ENCODE peak calls at places on chromosomes 16 and 17, in six cellular contexts. One of them, this sample, is unnamed.

GRCh38 chr16:54432481-54433229 is 146.1 kb upstream of the IRX3 start:
- DNase-seq in activated CD8-positive, alpha-beta T cell treated with anti-CD3 and anti-CD28 coated beads for 36 hours: no peak
- DNase-seq in BJ: no peak
- DNase-seq in astrocyte of the spinal cord: no peak
- DNase-seq in HFFc6: no peak
- DNase-seq in lung: no peak
- DNase-seq in this sample: no peak

GRCh38 chr17:79657036-79657435 is 46.2 kb upstream of the RBFOX3 start:
- DNase-seq in BJ: no peak
- DNase-seq in activated CD8-positive, alpha-beta T cell treated with anti-CD3 and anti-CD28 coated beads for 36 hours: no peak
- DNase-seq in astrocyte of the spinal cord: no peak
- DNase-seq in HFFc6: no peak
- DNase-seq in lung: no peak
- DNase-seq in this sample: no peak

GRCh38 chr16:6684076-6684673 is 648.5 kb upstream of the RBFOX1 start:
- DNase-seq in astrocyte of the spinal cord: no peak
- DNase-seq in BJ: no peak
- DNase-seq in HFFc6: no peak
- DNase-seq in lung: no peak
- DNase-seq in activated CD8-positive, alpha-beta T cell treated with anti-CD3 and anti-CD28 coated beads for 36 hours: peak
- DNase-seq in this sample: no peak

GRCh38 chr17:37110012-37110701 is 161.4 kb downstream of the AATF start:
- DNase-seq in BJ: no peak
- DNase-seq in astrocyte of the spinal cord: no peak
- DNase-seq in HFFc6: no peak
- DNase-seq in lung: no peak
- DNase-seq in activated CD8-positive, alpha-beta T cell treated with anti-CD3 and anti-CD28 coated beads for 36 hours: no peak
- DNase-seq in this sample: no peak

GRCh38 chr17:49779730-49780220 is 8.7 kb upstream of the KAT7 start:
- DNase-seq in astrocyte of the spinal cord: peak
- DNase-seq in BJ: peak
- DNase-seq in lung: no peak
- DNase-seq in activated CD8-positive, alpha-beta T cell treated with anti-CD3 and anti-CD28 coated beads for 36 hours: peak
- DNase-seq in HFFc6: peak
- DNase-seq in this sample: no peak

GRCh38 chr17:2295575-2295974 is 8.0 kb downstream of the SMG6 start:
- DNase-seq in lung: no peak
- DNase-seq in HFFc6: no peak
- DNase-seq in BJ: no peak
- DNase-seq in activated CD8-positive, alpha-beta T cell treated with anti-CD3 and anti-CD28 coated beads for 36 hours: peak
- DNase-seq in astrocyte of the spinal cord: no peak
- DNase-seq in this sample: no peak

GRCh38 chr17:2034157-2034556 is 4.2 kb downstream of the DPH1 start:
- DNase-seq in HFFc6: peak
- DNase-seq in lung: no peak
- DNase-seq in astrocyte of the spinal cord: no peak
- DNase-seq in activated CD8-positive, alpha-beta T cell treated with anti-CD3 and anti-CD28 coated beads for 36 hours: no peak
- DNase-seq in BJ: no peak
- DNase-seq in this sample: no peak

GRCh38 chr17:82240506-82241182 is 11.8 kb downstream of the SLC16A3 start:
- DNase-seq in lung: no peak
- DNase-seq in astrocyte of the spinal cord: no peak
- DNase-seq in BJ: no peak
- DNase-seq in HFFc6: no peak
- DNase-seq in activated CD8-positive, alpha-beta T cell treated with anti-CD3 and anti-CD28 coated beads for 36 hours: no peak
- DNase-seq in this sample: no peak

GRCh38 chr16:67437513-67437912 is 6.6 kb downstream of the HSD11B2 start:
- DNase-seq in activated CD8-positive, alpha-beta T cell treated with anti-CD3 and anti-CD28 coated beads for 36 hours: peak
- DNase-seq in lung: no peak
- DNase-seq in HFFc6: no peak
- DNase-seq in astrocyte of the spinal cord: no peak
- DNase-seq in BJ: no peak
- DNase-seq in this sample: no peak

GRCh38 chr17:54992797-54993639 is 24.5 kb downstream of the STXBP4 start:
- DNase-seq in HFFc6: peak
- DNase-seq in BJ: no peak
- DNase-seq in activated CD8-positive, alpha-beta T cell treated with anti-CD3 and anti-CD28 coated beads for 36 hours: no peak
- DNase-seq in lung: no peak
- DNase-seq in astrocyte of the spinal cord: peak
- DNase-seq in this sample: no peak

GRCh38 chr17:6666077-6666521 is 14.5 kb downstream of the C17orf100 start:
- DNase-seq in astrocyte of the spinal cord: peak
- DNase-seq in HFFc6: peak
- DNase-seq in BJ: peak
- DNase-seq in activated CD8-positive, alpha-beta T cell treated with anti-CD3 and anti-CD28 coated beads for 36 hours: peak
- DNase-seq in lung: peak
- DNase-seq in this sample: peak

GRCh38 chr16:69150146-69150865 is 17.9 kb downstream of the UTP4 start:
- DNase-seq in astrocyte of the spinal cord: peak
- DNase-seq in lung: peak
- DNase-seq in HFFc6: peak
- DNase-seq in BJ: no peak
- DNase-seq in activated CD8-positive, alpha-beta T cell treated with anti-CD3 and anti-CD28 coated beads for 36 hours: peak
- DNase-seq in this sample: no peak

GRCh38 chr16:15599303-15600070 is 43.5 kb downstream of the MARF1 start:
- DNase-seq in lung: no peak
- DNase-seq in activated CD8-positive, alpha-beta T cell treated with anti-CD3 and anti-CD28 coated beads for 36 hours: no peak
- DNase-seq in astrocyte of the spinal cord: no peak
- DNase-seq in BJ: no peak
- DNase-seq in HFFc6: peak
- DNase-seq in this sample: no peak

GRCh38 chr17:70091681-70092080 is 16.7 kb downstream of the KCNJ16 start:
- DNase-seq in astrocyte of the spinal cord: no peak
- DNase-seq in lung: no peak
- DNase-seq in HFFc6: no peak
- DNase-seq in BJ: no peak
- DNase-seq in activated CD8-positive, alpha-beta T cell treated with anti-CD3 and anti-CD28 coated beads for 36 hours: no peak
- DNase-seq in this sample: no peak

GRCh38 chr16:7405166-7405565 is 72.5 kb downstream of the RBFOX1 start:
- DNase-seq in astrocyte of the spinal cord: no peak
- DNase-seq in activated CD8-positive, alpha-beta T cell treated with anti-CD3 and anti-CD28 coated beads for 36 hours: no peak
- DNase-seq in lung: peak
- DNase-seq in BJ: no peak
- DNase-seq in HFFc6: no peak
- DNase-seq in this sample: no peak

GRCh38 chr17:50354198-50354597 is 8.3 kb downstream of the XYLT2 start:
- DNase-seq in HFFc6: no peak
- DNase-seq in astrocyte of the spinal cord: no peak
- DNase-seq in activated CD8-positive, alpha-beta T cell treated with anti-CD3 and anti-CD28 coated beads for 36 hours: no peak
- DNase-seq in lung: no peak
- DNase-seq in BJ: no peak
- DNase-seq in this sample: no peak

GRCh38 chr17:338442-339192 is 14.0 kb downstream of the RPH3AL start:
- DNase-seq in lung: no peak
- DNase-seq in HFFc6: no peak
- DNase-seq in astrocyte of the spinal cord: no peak
- DNase-seq in BJ: no peak
- DNase-seq in activated CD8-positive, alpha-beta T cell treated with anti-CD3 and anti-CD28 coated beads for 36 hours: no peak
- DNase-seq in this sample: no peak

GRCh38 chr17:57670769-57671545 is 74.1 kb downstream of the CCDC182 start:
- DNase-seq in lung: peak
- DNase-seq in HFFc6: no peak
- DNase-seq in BJ: no peak
- DNase-seq in astrocyte of the spinal cord: no peak
- DNase-seq in activated CD8-positive, alpha-beta T cell treated with anti-CD3 and anti-CD28 coated beads for 36 hours: peak
- DNase-seq in this sample: no peak

GRCh38 chr17:78474631-78475146 is 96.2 kb downstream of the PGS1 start:
- DNase-seq in HFFc6: no peak
- DNase-seq in activated CD8-positive, alpha-beta T cell treated with anti-CD3 and anti-CD28 coated beads for 36 hours: peak
- DNase-seq in lung: no peak
- DNase-seq in astrocyte of the spinal cord: no peak
- DNase-seq in BJ: no peak
- DNase-seq in this sample: peak

GRCh38 chr16:29678691-29679267 is at the start of gene QPRT:
- DNase-seq in activated CD8-positive, alpha-beta T cell treated with anti-CD3 and anti-CD28 coated beads for 36 hours: peak
- DNase-seq in lung: no peak
- DNase-seq in BJ: no peak
- DNase-seq in HFFc6: no peak
- DNase-seq in astrocyte of the spinal cord: peak
- DNase-seq in this sample: no peak

GRCh38 chr17:15308758-15309157 is 32.6 kb downstream of the TEKT3 start:
- DNase-seq in lung: no peak
- DNase-seq in astrocyte of the spinal cord: no peak
- DNase-seq in HFFc6: no peak
- DNase-seq in BJ: no peak
- DNase-seq in activated CD8-positive, alpha-beta T cell treated with anti-CD3 and anti-CD28 coated beads for 36 hours: no peak
- DNase-seq in this sample: no peak

GRCh38 chr17:43860077-43860725 is 13.2 kb downstream of the CD300LG start:
- DNase-seq in activated CD8-positive, alpha-beta T cell treated with anti-CD3 and anti-CD28 coated beads for 36 hours: peak
- DNase-seq in BJ: no peak
- DNase-seq in lung: no peak
- DNase-seq in HFFc6: no peak
- DNase-seq in astrocyte of the spinal cord: no peak
- DNase-seq in this sample: no peak

GRCh38 chr17:15290605-15291004 is 25.5 kb upstream of the PMP22 start:
- DNase-seq in BJ: no peak
- DNase-seq in lung: no peak
- DNase-seq in activated CD8-positive, alpha-beta T cell treated with anti-CD3 and anti-CD28 coated beads for 36 hours: no peak
- DNase-seq in HFFc6: peak
- DNase-seq in astrocyte of the spinal cord: no peak
- DNase-seq in this sample: no peak

GRCh38 chr16:67406628-67407027 is 9.6 kb downstream of the ZDHHC1 start:
- DNase-seq in astrocyte of the spinal cord: peak
- DNase-seq in HFFc6: peak
- DNase-seq in activated CD8-positive, alpha-beta T cell treated with anti-CD3 and anti-CD28 coated beads for 36 hours: no peak
- DNase-seq in BJ: peak
- DNase-seq in lung: no peak
- DNase-seq in this sample: no peak

GRCh38 chr17:78970834-78971763 is 8.6 kb downstream of the LGALS3BP start:
- DNase-seq in BJ: no peak
- DNase-seq in activated CD8-positive, alpha-beta T cell treated with anti-CD3 and anti-CD28 coated beads for 36 hours: peak
- DNase-seq in astrocyte of the spinal cord: peak
- DNase-seq in lung: peak
- DNase-seq in HFFc6: peak
- DNase-seq in this sample: peak

GRCh38 chr17:79814966-79815835 is 18.3 kb upstream of the CBX8 start:
- DNase-seq in BJ: no peak
- DNase-seq in HFFc6: no peak
- DNase-seq in lung: peak
- DNase-seq in astrocyte of the spinal cord: no peak
- DNase-seq in activated CD8-positive, alpha-beta T cell treated with anti-CD3 and anti-CD28 coated beads for 36 hours: no peak
- DNase-seq in this sample: no peak

GRCh38 chr17:82346342-82347300 is 12.4 kb upstream of the TEX19 start:
- DNase-seq in lung: no peak
- DNase-seq in HFFc6: no peak
- DNase-seq in BJ: no peak
- DNase-seq in activated CD8-positive, alpha-beta T cell treated with anti-CD3 and anti-CD28 coated beads for 36 hours: no peak
- DNase-seq in astrocyte of the spinal cord: no peak
- DNase-seq in this sample: no peak

GRCh38 chr16:57651344-57652333 is 16.5 kb upstream of the ADGRG3 start:
- DNase-seq in BJ: no peak
- DNase-seq in astrocyte of the spinal cord: no peak
- DNase-seq in activated CD8-positive, alpha-beta T cell treated with anti-CD3 and anti-CD28 coated beads for 36 hours: peak
- DNase-seq in HFFc6: no peak
- DNase-seq in lung: no peak
- DNase-seq in this sample: no peak

GRCh38 chr16:29926675-29927522 is 873 bp upstream of the KCTD13 start:
- DNase-seq in lung: no peak
- DNase-seq in activated CD8-positive, alpha-beta T cell treated with anti-CD3 and anti-CD28 coated beads for 36 hours: no peak
- DNase-seq in HFFc6: peak
- DNase-seq in BJ: no peak
- DNase-seq in astrocyte of the spinal cord: peak
- DNase-seq in this sample: no peak

DNA sequence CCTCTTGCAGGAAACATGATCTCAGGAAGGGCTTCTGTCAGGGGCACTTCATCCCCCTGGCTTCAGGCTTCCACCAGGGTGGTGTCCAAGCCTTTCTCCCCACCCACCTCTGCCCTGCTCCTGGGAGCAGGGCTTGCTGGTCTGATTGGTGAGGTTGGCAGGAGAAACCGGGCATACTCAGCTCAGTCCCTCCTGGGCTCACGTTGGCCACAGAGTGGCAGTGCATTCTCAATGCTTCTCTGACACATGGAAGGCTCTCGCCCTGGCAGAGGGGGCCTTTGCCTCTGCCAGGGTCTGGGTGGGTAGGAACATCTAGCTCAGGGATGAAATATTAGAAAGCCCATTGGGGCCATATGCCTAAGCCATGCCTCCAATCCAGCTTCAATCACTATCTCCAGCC is 142.8 kb downstream of the AXIN2 start:
- DNase-seq in BJ: no peak
- DNase-seq in astrocyte of the spinal cord: no peak
- DNase-seq in lung: no peak
- DNase-seq in HFFc6: no peak
- DNase-seq in activated CD8-positive, alpha-beta T cell treated with anti-CD3 and anti-CD28 coated beads for 36 hours: no peak
- DNase-seq in this sample: no peak
- TF ChIP-seq CTCF in BJ: no peak
- TF ChIP-seq CTCF in astrocyte of the spinal cord: peak
- TF ChIP-seq CTCF in lung: no peak
- TF ChIP-seq CTCF in HFFc6: no peak
- TF ChIP-seq CTCF in activated CD8-positive, alpha-beta T cell treated with anti-CD3 and anti-CD28 coated beads for 36 hours: no peak
- TF ChIP-seq CTCF in this sample: no peak

GRCh38 chr16:491225-491919 is 36.1 kb upstream of the CAPN15 start:
- DNase-seq in HFFc6: no peak
- DNase-seq in lung: no peak
- DNase-seq in activated CD8-positive, alpha-beta T cell treated with anti-CD3 and anti-CD28 coated beads for 36 hours: no peak
- DNase-seq in BJ: no peak
- DNase-seq in astrocyte of the spinal cord: no peak
- DNase-seq in this sample: no peak
- TF ChIP-seq CTCF in HFFc6: no peak
- TF ChIP-seq CTCF in lung: no peak
- TF ChIP-seq CTCF in activated CD8-positive, alpha-beta T cell treated with anti-CD3 and anti-CD28 coated beads for 36 hours: no peak
- TF ChIP-seq CTCF in BJ: no peak
- TF ChIP-seq CTCF in astrocyte of the spinal cord: no peak
- TF ChIP-seq CTCF in this sample: no peak

GRCh38 chr17:74354123-74354522 is 7.5 kb downstream of the BTBD17 start:
- DNase-seq in BJ: no peak
- DNase-seq in HFFc6: no peak
- DNase-seq in lung: no peak
- DNase-seq in astrocyte of the spinal cord: no peak
- DNase-seq in activated CD8-positive, alpha-beta T cell treated with anti-CD3 and anti-CD28 coated beads for 36 hours: peak
- DNase-seq in this sample: peak
- TF ChIP-seq CTCF in BJ: peak
- TF ChIP-seq CTCF in HFFc6: peak
- TF ChIP-seq CTCF in lung: peak
- TF ChIP-seq CTCF in astrocyte of the spinal cord: no peak
- TF ChIP-seq CTCF in activated CD8-positive, alpha-beta T cell treated with anti-CD3 and anti-CD28 coated beads for 36 hours: peak
- TF ChIP-seq CTCF in this sample: peak

DNA sequence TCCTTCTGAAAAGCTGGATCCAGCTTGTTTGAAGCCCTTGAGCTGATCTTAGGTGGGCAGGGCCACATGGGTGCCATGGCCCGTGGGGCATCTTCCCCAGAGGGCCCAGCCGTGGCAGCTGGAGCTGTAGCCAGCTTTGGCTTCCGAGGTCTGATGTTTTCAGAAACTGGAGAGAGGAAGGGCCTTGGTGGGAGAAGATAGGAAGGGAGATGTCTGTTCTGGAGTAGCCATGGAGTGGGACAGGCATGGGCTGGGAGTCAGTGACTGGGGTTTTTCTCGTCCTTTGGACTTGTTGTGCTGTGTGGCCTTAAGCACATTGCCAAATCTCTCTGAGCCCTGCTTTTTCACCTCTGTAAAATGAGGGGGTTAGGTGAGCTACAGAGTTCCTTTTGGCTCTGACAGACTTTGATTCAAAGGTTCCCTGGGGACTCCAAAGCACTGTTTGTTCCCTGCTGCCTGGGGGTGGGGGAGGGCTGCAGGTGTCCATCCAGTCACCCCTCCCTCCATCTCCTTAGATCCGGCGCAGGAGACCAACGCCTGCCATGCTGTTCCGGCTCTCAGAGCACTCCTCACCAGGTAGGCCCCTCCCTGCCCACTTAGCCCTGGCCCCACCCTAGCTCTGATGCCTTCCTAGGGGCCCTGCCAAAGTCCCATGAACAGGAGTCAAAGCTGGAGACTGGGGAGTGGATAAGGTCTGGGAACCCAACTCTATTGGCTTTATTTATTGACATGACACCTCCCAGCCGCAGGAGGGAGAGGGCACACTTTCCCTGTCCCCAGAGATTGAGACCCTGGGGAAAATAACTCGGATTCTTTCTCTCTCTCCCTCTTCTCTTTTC is 2.1 kb downstream of the PPP1R1B start:
- DNase-seq in activated CD8-positive, alpha-beta T cell treated with anti-CD3 and anti-CD28 coated beads for 36 hours: no peak
- DNase-seq in HFFc6: no peak
- DNase-seq in BJ: no peak
- DNase-seq in lung: peak
- DNase-seq in astrocyte of the spinal cord: no peak
- DNase-seq in this sample: no peak
- TF ChIP-seq CTCF in activated CD8-positive, alpha-beta T cell treated with anti-CD3 and anti-CD28 coated beads for 36 hours: no peak
- TF ChIP-seq CTCF in HFFc6: no peak
- TF ChIP-seq CTCF in BJ: no peak
- TF ChIP-seq CTCF in lung: no peak
- TF ChIP-seq CTCF in astrocyte of the spinal cord: no peak
- TF ChIP-seq CTCF in this sample: no peak

This sample was measured in natural killer cell.